ENCODE peak calls at places on chromosome 11, in four cellular contexts. One of them, this sample, is unnamed.

GRCh38 chr11:27013741-27014415 is 20.0 kb downstream of the FIBIN start:
- DNase-seq in vagina: no peak
- DNase-seq in HCT116: no peak
- DNase-seq in foreskin keratinocyte: peak; percentile 77
- DNase-seq in this sample: peak; percentile 67

GRCh38 chr11:3091846-3092602 is 34.8 kb upstream of the CARS1 start:
- DNase-seq in vagina: no peak
- DNase-seq in HCT116: peak; percentile 67
- DNase-seq in foreskin keratinocyte: peak; percentile 71
- DNase-seq in this sample: peak; percentile 8

GRCh38 chr11:26558191-26558590 is 13.9 kb downstream of the MUC15 start:
- DNase-seq in vagina: no peak
- DNase-seq in HCT116: no peak
- DNase-seq in foreskin keratinocyte: no peak
- DNase-seq in this sample: no peak

GRCh38 chr11:128589998-128590397 is 2.6 kb upstream of the ETS1 start:
- DNase-seq in vagina: no peak
- DNase-seq in HCT116: no peak
- DNase-seq in foreskin keratinocyte: no peak
- DNase-seq in this sample: no peak

GRCh38 chr11:17894929-17895658 is 117.8 kb downstream of the SERGEF start:
- DNase-seq in vagina: no peak
- DNase-seq in HCT116: no peak
- DNase-seq in foreskin keratinocyte: no peak
- DNase-seq in this sample: no peak

GRCh38 chr11:86153439-86153838 is 84.6 kb upstream of the PICALM start:
- DNase-seq in vagina: no peak
- DNase-seq in HCT116: no peak
- DNase-seq in foreskin keratinocyte: no peak
- DNase-seq in this sample: no peak

GRCh38 chr11:61732705-61733104 is 19.7 kb upstream of the MYRF start:
- DNase-seq in vagina: no peak
- DNase-seq in HCT116: no peak
- DNase-seq in foreskin keratinocyte: no peak
- DNase-seq in this sample: no peak

GRCh38 chr11:17386331-17387084 is 2.0 kb downstream of the KCNJ11 start:
- DNase-seq in vagina: no peak
- DNase-seq in HCT116: peak; percentile 18
- DNase-seq in foreskin keratinocyte: no peak
- DNase-seq in this sample: no peak

GRCh38 chr11:96215094-96215782 is 127.8 kb downstream of the MAML2 start:
- DNase-seq in vagina: no peak
- DNase-seq in HCT116: no peak
- DNase-seq in foreskin keratinocyte: no peak
- DNase-seq in this sample: no peak

GRCh38 chr11:44565746-44566558 is 489 bp downstream of the CD82 start:
- DNase-seq in vagina: no peak
- DNase-seq in HCT116: no peak
- DNase-seq in foreskin keratinocyte: no peak
- DNase-seq in this sample: no peak

GRCh38 chr11:58193403-58193802 is 4.5 kb downstream of the OR9Q2 start:
- DNase-seq in vagina: no peak
- DNase-seq in HCT116: no peak
- DNase-seq in foreskin keratinocyte: no peak
- DNase-seq in this sample: no peak

GRCh38 chr11:111344032-111344431 is 35.0 kb downstream of the POU2AF1 start:
- DNase-seq in vagina: no peak
- DNase-seq in HCT116: no peak
- DNase-seq in foreskin keratinocyte: no peak
- DNase-seq in this sample: no peak

GRCh38 chr11:88297320-88298263 is 39.9 kb downstream of the CTSC start:
- DNase-seq in vagina: no peak
- DNase-seq in HCT116: no peak
- DNase-seq in foreskin keratinocyte: no peak
- DNase-seq in this sample: no peak

GRCh38 chr11:103448966-103449365 is 339.7 kb downstream of the DYNC2H1 start:
- DNase-seq in vagina: no peak
- DNase-seq in HCT116: no peak
- DNase-seq in foreskin keratinocyte: no peak
- DNase-seq in this sample: no peak

GRCh38 chr11:30683176-30683575 is 97.0 kb upstream of the MPPED2 start:
- DNase-seq in vagina: no peak
- DNase-seq in HCT116: no peak
- DNase-seq in foreskin keratinocyte: peak; percentile 2
- DNase-seq in this sample: no peak

GRCh38 chr11:42901084-42901483 is 410.7 kb upstream of the API5 start:
- DNase-seq in vagina: no peak
- DNase-seq in HCT116: no peak
- DNase-seq in foreskin keratinocyte: no peak
- DNase-seq in this sample: no peak

GRCh38 chr11:2477936-2478335 is 33.1 kb downstream of the KCNQ1 start:
- DNase-seq in vagina: no peak
- DNase-seq in HCT116: no peak
- DNase-seq in foreskin keratinocyte: no peak
- DNase-seq in this sample: no peak

GRCh38 chr11:2257023-2257700 is 13.2 kb downstream of the ASCL2 start:
- DNase-seq in vagina: peak; percentile 94
- DNase-seq in HCT116: no peak
- DNase-seq in foreskin keratinocyte: peak; percentile 3
- DNase-seq in this sample: peak; percentile 36

GRCh38 chr11:125272822-125273221 is 108.3 kb downstream of the PKNOX2 start:
- DNase-seq in vagina: no peak
- DNase-seq in HCT116: no peak
- DNase-seq in foreskin keratinocyte: no peak
- DNase-seq in this sample: no peak

GRCh38 chr11:134742228-134742612 is 330.2 kb upstream of the B3GAT1 start:
- DNase-seq in vagina: no peak
- DNase-seq in HCT116: no peak
- DNase-seq in foreskin keratinocyte: no peak
- DNase-seq in this sample: no peak

GRCh38 chr11:45665206-45665932 is at the start of gene CHST1:
- DNase-seq in vagina: no peak
- DNase-seq in HCT116: no peak
- DNase-seq in foreskin keratinocyte: no peak
- DNase-seq in this sample: no peak

GRCh38 chr11:13015753-13016152 is 6.6 kb downstream of the RASSF10 start:
- DNase-seq in vagina: no peak
- DNase-seq in HCT116: no peak
- DNase-seq in foreskin keratinocyte: no peak
- DNase-seq in this sample: no peak

GRCh38 chr11:43012606-43013005 is 299.2 kb upstream of the API5 start:
- DNase-seq in vagina: no peak
- DNase-seq in HCT116: no peak
- DNase-seq in foreskin keratinocyte: no peak
- DNase-seq in this sample: no peak

GRCh38 chr11:8099291-8099899 is 18.4 kb downstream of the TUB start:
- DNase-seq in vagina: no peak
- DNase-seq in HCT116: peak; percentile 68
- DNase-seq in foreskin keratinocyte: peak; percentile 55
- DNase-seq in this sample: peak; percentile 29

GRCh38 chr11:106959386-106959785 is 58.9 kb downstream of the GUCY1A2 start:
- DNase-seq in vagina: no peak
- DNase-seq in HCT116: no peak
- DNase-seq in foreskin keratinocyte: no peak
- DNase-seq in this sample: no peak

GRCh38 chr11:113847580-113847979 is 27.8 kb downstream of the USP28 start:
- DNase-seq in vagina: no peak
- DNase-seq in HCT116: no peak
- DNase-seq in foreskin keratinocyte: no peak
- DNase-seq in this sample: no peak

GRCh38 chr11:83639995-83640758 is 354.0 kb upstream of the CCDC90B start:
- DNase-seq in vagina: no peak
- DNase-seq in HCT116: no peak
- DNase-seq in foreskin keratinocyte: no peak
- DNase-seq in this sample: no peak

GRCh38 chr11:71384561-71384960 is 63.6 kb downstream of the DHCR7 start:
- DNase-seq in vagina: no peak
- DNase-seq in HCT116: no peak
- DNase-seq in foreskin keratinocyte: no peak
- DNase-seq in this sample: no peak

GRCh38 chr11:37817727-37818270 is 1219.8 kb upstream of the RAG2 start:
- DNase-seq in vagina: no peak
- DNase-seq in HCT116: no peak
- DNase-seq in foreskin keratinocyte: peak; percentile 6
- DNase-seq in this sample: no peak

GRCh38 chr11:114308689-114309089 is 12.5 kb downstream of the NNMT start:
- DNase-seq in vagina: no peak
- DNase-seq in HCT116: no peak
- DNase-seq in foreskin keratinocyte: no peak
- DNase-seq in this sample: no peak

GRCh38 chr11:23730307-23730998 is 766.4 kb upstream of the LUZP2 start:
- DNase-seq in vagina: no peak
- DNase-seq in HCT116: no peak
- DNase-seq in foreskin keratinocyte: no peak
- DNase-seq in this sample: no peak

GRCh38 chr11:76792505-76793264 is 9.5 kb downstream of the TSKU start:
- DNase-seq in vagina: no peak
- DNase-seq in HCT116: no peak
- DNase-seq in foreskin keratinocyte: no peak
- DNase-seq in this sample: no peak

GRCh38 chr11:124846058-124846719 is 19.0 kb upstream of the ROBO3 start:
- DNase-seq in vagina: no peak
- DNase-seq in HCT116: no peak
- DNase-seq in foreskin keratinocyte: no peak
- DNase-seq in this sample: no peak

GRCh38 chr11:4523666-4524065 is 21.3 kb upstream of the OR52M1 start:
- DNase-seq in vagina: no peak
- DNase-seq in HCT116: no peak
- DNase-seq in foreskin keratinocyte: no peak
- DNase-seq in this sample: no peak

GRCh38 chr11:118260353-118260752 is 3.7 kb downstream of the MPZL2 start:
- DNase-seq in vagina: no peak
- DNase-seq in HCT116: no peak
- DNase-seq in foreskin keratinocyte: no peak
- DNase-seq in this sample: no peak

GRCh38 chr11:69468911-69469885 is 12.3 kb upstream of the LINC01488 start:
- DNase-seq in vagina: no peak
- DNase-seq in HCT116: no peak
- DNase-seq in foreskin keratinocyte: no peak
- DNase-seq in this sample: no peak

GRCh38 chr11:69471329-69472052 is 10.0 kb upstream of the LINC01488 start:
- DNase-seq in vagina: no peak
- DNase-seq in HCT116: no peak
- DNase-seq in foreskin keratinocyte: peak; percentile 26
- DNase-seq in this sample: no peak

GRCh38 chr11:69470793-69471192 is 10.7 kb upstream of the LINC01488 start:
- DNase-seq in vagina: no peak
- DNase-seq in HCT116: no peak
- DNase-seq in foreskin keratinocyte: no peak
- DNase-seq in this sample: no peak

GRCh38 chr11:69472053-69472765 is 9.3 kb upstream of the LINC01488 start:
- DNase-seq in vagina: no peak
- DNase-seq in HCT116: no peak
- DNase-seq in foreskin keratinocyte: no peak
- DNase-seq in this sample: no peak

GRCh38 chr11:69470301-69470700 is 11.2 kb upstream of the LINC01488 start:
- DNase-seq in vagina: no peak
- DNase-seq in HCT116: no peak
- DNase-seq in foreskin keratinocyte: no peak
- DNase-seq in this sample: no peak
- H3K27ac ChIP-seq in vagina: no peak overlapping the region
- H3K27ac ChIP-seq in HCT116: no peak overlapping the region
- H3K27ac ChIP-seq in foreskin keratinocyte: no peak overlapping the region
- H3K27ac ChIP-seq in this sample: no peak overlapping the region

DNA sequence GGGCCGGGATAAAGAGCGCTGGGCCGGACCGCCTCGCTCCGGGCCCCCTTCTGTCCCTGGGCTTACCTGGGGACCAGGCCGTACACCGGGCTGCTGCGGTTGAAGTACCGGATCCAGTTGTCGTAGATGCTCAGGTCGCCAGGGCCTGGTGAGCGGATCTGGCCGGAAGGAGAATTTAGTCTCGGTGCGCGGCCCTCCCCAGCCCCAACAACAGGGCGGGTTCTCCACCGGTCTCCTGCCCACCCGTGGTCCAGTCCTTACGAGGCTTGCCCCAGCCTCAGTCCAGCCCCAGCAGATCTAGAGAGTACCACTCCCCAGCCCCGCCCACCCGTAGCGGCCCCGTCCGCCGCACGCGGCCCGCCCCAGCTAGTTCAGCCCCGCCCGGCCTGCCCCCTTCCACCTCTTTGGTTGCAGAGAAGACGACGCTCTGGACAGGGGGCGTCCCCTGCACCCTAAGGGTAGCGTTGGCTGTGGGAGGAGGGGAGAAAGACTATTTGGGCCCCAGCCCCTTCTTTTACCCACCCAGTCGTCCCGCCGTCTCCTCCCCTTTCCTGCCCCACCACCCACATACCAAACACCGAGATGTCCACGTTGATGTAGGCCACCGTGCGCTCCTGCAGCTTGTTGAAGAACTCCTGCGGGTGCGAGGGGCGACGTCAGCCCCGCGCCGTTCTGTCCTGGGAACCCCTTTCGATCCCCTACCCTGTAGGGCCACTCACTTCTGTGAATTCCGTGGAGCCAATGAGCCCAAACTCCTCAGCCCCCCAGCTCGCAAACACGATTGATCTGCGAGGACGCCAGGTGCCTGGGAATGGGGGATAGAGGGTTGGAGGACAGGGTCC is 6.8 kb downstream of the SAC3D1 start:
- DNase-seq in vagina: no peak
- DNase-seq in HCT116: no peak
- DNase-seq in foreskin keratinocyte: no peak
- DNase-seq in this sample: no peak
- H3K27ac ChIP-seq in vagina: peak overlapping the region; percentile 66
- H3K27ac ChIP-seq in HCT116: no peak overlapping the region
- H3K27ac ChIP-seq in foreskin keratinocyte: no peak overlapping the region
- H3K27ac ChIP-seq in this sample: no peak overlapping the region

DNA sequence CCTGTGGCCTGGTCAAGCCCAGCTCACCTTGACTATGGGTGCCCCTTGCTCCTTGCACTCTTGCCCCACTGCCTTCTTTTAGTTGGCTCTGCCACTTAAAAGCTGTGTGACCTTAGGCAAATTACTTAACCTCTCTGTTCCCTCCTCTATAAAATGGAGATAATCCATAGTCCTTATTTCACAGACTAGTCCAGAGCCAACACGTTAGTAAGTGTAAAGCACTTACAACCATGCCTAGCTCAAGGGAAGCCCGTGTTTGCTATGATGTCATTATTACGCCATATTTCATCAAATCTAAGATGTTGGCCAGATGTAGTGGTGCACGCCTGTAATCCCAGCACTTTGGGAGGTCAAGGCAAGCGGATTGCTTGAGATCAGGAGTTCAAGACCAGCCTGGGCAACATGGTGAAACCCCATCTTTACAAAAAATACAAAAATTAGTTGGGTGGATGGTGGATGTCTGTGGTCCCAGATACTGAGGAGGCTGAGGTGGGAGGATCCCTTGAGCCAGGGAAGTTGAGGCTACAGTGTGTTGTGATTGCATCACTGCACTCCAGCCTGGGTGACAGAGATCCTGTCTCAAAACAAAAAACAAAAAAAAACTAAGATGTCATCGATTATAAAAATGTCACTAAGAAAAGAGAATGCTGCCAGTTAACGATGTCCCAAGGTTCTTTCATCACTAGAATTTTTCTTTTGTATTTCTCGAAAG is 2.3 kb upstream of the CCDC88B start:
- DNase-seq in vagina: no peak
- DNase-seq in HCT116: no peak
- DNase-seq in foreskin keratinocyte: no peak
- DNase-seq in this sample: no peak
- H3K27ac ChIP-seq in vagina: no peak overlapping the region
- H3K27ac ChIP-seq in HCT116: no peak overlapping the region
- H3K27ac ChIP-seq in foreskin keratinocyte: no peak overlapping the region
- H3K27ac ChIP-seq in this sample: peak overlapping the region; percentile 31

GRCh38 chr11:120259241-120259640 is 19.3 kb downstream of the POU2F3 start:
- DNase-seq in vagina: no peak
- DNase-seq in HCT116: no peak
- DNase-seq in foreskin keratinocyte: no peak
- DNase-seq in this sample: no peak
- H3K27ac ChIP-seq in vagina: no peak overlapping the region
- H3K27ac ChIP-seq in HCT116: no peak overlapping the region
- H3K27ac ChIP-seq in foreskin keratinocyte: no peak overlapping the region
- H3K27ac ChIP-seq in this sample: no peak overlapping the region

This sample was measured in epithelial cell of prostate.